ENCODE peak calls at places on chromosomes 6 and 20, in ten cellular contexts. V, P, R, I, B, X, J, A, N and M are unnamed samples.

GRCh38 chr20:62128499-62128898 is 6.2 kb downstream of the LSM14B start:
- DNase-seq in V (no peak), P (no peak), R (no peak), I (no peak), B (no peak), X (no peak), J (no peak), A (no peak), N (no peak), M (no peak)

GRCh38 chr6:109360281-109360680 is 22.0 kb downstream of the CD164 start:
- DNase-seq in V (no peak), P (no peak), R (no peak), I (no peak), B (no peak), X (no peak), J (no peak), A (no peak), N (no peak), M (no peak)

GRCh38 chr20:41587956-41588355 is 30.2 kb downstream of the CHD6 start:
- DNase-seq in V (no peak), P (no peak), R (no peak), I (no peak), B (no peak), X (no peak), J (no peak), A (no peak), N (no peak), M (no peak)

GRCh38 chr6:157935786-157936185 is 45.9 kb upstream of the SYNJ2 start:
- DNase-seq in V (no peak), P (no peak), R (no peak), I (no peak), B (no peak), X (no peak), J (no peak), A (no peak), N (no peak), M (no peak)

GRCh38 chr6:38239719-38240451 is 399.8 kb downstream of the BTBD9 start:
- DNase-seq in V (no peak), P (no peak), R (no peak), I (no peak), B (no peak), X (no peak), J (no peak), A (no peak), N (no peak), M (no peak)

GRCh38 chr6:107491791-107492674 is 2.1 kb downstream of the SOBP start:
- DNase-seq in V (no peak), P (no peak), R (no peak), I (no peak), B (no peak), X (no peak), J (no peak), A (peak), N (no peak), M (no peak)

GRCh38 chr20:35023624-35024023 is 68.0 kb downstream of the MYH7B start:
- DNase-seq in V (peak), P (no peak), R (no peak), I (no peak), B (no peak), X (no peak), J (no peak), A (no peak), N (no peak), M (no peak)

GRCh38 chr20:49136817-49137571 is 51.1 kb downstream of the STAU1 start:
- DNase-seq in V (no peak), P (no peak), R (no peak), I (no peak), B (no peak), X (no peak), J (no peak), A (peak), N (no peak), M (no peak)

GRCh38 chr6:157099912-157100593 is 223.3 kb downstream of the TMEM242 start:
- DNase-seq in V (no peak), P (no peak), R (peak), I (no peak), B (no peak), X (no peak), J (no peak), A (no peak), N (peak), M (no peak)

GRCh38 chr6:159090530-159091306 is 45.9 kb upstream of the TAGAP start:
- DNase-seq in V (peak), P (no peak), R (no peak), I (no peak), B (no peak), X (peak), J (no peak), A (no peak), N (no peak), M (no peak)

GRCh38 chr6:56246544-56246940 is 838 bp downstream of the COL21A1 start:
- DNase-seq in V (peak), P (no peak), R (no peak), I (no peak), B (no peak), X (no peak), J (no peak), A (no peak), N (no peak), M (no peak)

DNA sequence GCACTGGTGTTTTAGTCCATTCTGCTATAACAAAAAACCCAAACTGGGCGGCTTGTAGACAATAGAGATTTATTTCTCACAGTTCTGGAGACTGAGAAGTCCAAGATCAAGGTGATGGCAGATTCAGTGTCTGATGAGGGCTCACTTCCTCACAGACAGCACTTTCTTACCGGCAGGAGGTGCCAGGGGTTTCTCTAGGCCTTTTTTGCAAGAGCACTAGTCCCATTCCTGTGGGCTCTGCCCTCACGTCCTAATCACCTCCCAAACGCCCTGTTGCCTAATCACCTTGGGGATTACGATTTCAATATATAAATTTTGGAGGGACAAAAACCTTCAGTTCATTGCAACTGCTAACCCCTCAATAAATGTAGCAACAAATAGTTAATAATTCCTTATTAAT is 140.0 kb upstream of the SGK1 start:
- DNase-seq in V (no peak), P (no peak), R (no peak), I (no peak), B (no peak), X (no peak), J (no peak), A (no peak), N (no peak), M (no peak)
- TF ChIP-seq CTCF in V (peak), P (no peak), R (peak), I (no peak), B (no peak), X (no peak), J (no peak), A (no peak), N (no peak), M (no peak)

GRCh38 chr20:2455771-2456497 is 14.7 kb downstream of the SNRPB start:
- DNase-seq in V (no peak), P (peak), R (no peak), I (no peak), B (no peak), X (no peak), J (no peak), A (no peak), N (no peak), M (no peak)

GRCh38 chr20:2459981-2460751 is 10.4 kb downstream of the SNRPB start:
- DNase-seq in V (no peak), P (no peak), R (no peak), I (no peak), B (no peak), X (no peak), J (no peak), A (no peak), N (no peak), M (no peak)

GRCh38 chr20:2462484-2462883 is 8.1 kb downstream of the SNRPB start:
- DNase-seq in V (no peak), P (peak), R (no peak), I (no peak), B (no peak), X (no peak), J (no peak), A (no peak), N (no peak), M (no peak)

GRCh38 chr20:2460752-2461424 is 9.7 kb downstream of the SNRPB start:
- DNase-seq in V (no peak), P (no peak), R (no peak), I (no peak), B (no peak), X (no peak), J (no peak), A (no peak), N (no peak), M (no peak)

GRCh38 chr20:2458919-2459499 is 11.6 kb downstream of the SNRPB start:
- DNase-seq in V (no peak), P (peak), R (no peak), I (no peak), B (no peak), X (no peak), J (no peak), A (no peak), N (no peak), M (no peak)
- TF ChIP-seq POLR2AphosphoS5 in V (no peak), P (no peak), R (no peak), I (no peak), B (no peak), X (no peak), J (no peak), A (peak), N (peak), M (no peak)

GRCh38 chr20:24722586-24722985 is 226.5 kb upstream of the CST7 start:
- DNase-seq in V (peak), P (no peak), R (no peak), I (no peak), B (no peak), X (no peak), J (no peak), A (no peak), N (no peak), M (no peak)

GRCh38 chr20:24721891-24722530 is 227.1 kb upstream of the CST7 start:
- DNase-seq in V (peak), P (peak), R (no peak), I (no peak), B (no peak), X (no peak), J (no peak), A (no peak), N (no peak), M (no peak)

GRCh38 chr20:24720957-24721356 is 228.1 kb upstream of the CST7 start:
- DNase-seq in V (no peak), P (peak), R (no peak), I (no peak), B (no peak), X (no peak), J (no peak), A (no peak), N (no peak), M (no peak)

GRCh38 chr20:24724982-24725533 is 224.0 kb upstream of the CST7 start:
- DNase-seq in V (peak), P (peak), R (no peak), I (no peak), B (no peak), X (no peak), J (no peak), A (no peak), N (no peak), M (no peak)

DNA sequence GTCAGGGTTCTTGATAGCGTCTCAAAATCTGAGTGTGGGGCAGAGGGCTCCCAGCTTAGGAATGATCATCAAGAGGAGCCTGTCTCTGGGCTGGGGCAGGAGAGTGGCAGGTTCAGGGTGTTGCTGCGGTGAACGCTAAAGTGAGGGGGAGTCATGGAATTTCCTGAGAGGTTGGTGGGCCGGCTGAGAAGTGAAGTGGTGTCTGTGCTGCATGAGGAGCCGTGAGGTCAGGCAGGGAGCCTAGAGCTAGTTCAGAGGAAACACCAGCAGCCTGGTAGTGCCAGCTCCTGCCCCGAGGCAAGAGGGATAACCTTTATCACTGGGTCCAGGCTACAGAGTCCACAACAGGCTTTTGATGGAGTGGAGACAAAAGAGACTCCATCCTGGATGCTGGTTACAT is 225.1 kb upstream of the CST7 start:
- DNase-seq in V (peak), P (peak), R (no peak), I (no peak), B (no peak), X (no peak), J (no peak), A (no peak), N (no peak), M (no peak)
- TF ChIP-seq EP300 in V (no peak), P (no peak), R (no peak), I (no peak), B (no peak), X (no peak), J (no peak), A (no peak), N (no peak), M (no peak)

DNA sequence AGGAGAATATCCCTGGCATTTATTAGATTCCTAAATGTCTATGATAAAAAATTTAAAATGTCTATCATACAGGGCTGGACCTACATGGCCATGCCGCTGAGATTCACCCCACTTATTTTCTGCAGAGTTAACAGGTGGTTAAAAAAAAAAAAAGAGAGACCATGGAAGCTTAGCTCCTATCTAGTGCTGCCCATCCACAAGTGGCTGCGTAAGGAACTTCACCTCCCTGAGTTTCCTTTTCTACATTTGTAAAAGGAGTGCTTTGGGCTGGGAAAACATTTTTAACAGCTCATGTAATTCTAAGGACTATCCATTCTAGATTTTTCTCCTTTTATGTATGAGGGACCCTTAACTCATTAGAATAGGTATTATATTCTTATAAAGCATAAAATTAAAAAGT is 534.1 kb downstream of the MMUT start:
- DNase-seq in V (no peak), P (no peak), R (no peak), I (no peak), B (no peak), X (no peak), J (no peak), A (no peak), N (no peak), M (no peak)
- TF ChIP-seq CTCF in V (peak), P (no peak), R (no peak), I (no peak), B (no peak), X (no peak), J (no peak), A (no peak), N (no peak), M (no peak)

GRCh38 chr20:51799586-51799985 is 2.7 kb downstream of the SALL4 start:
- DNase-seq in V (no peak), P (no peak), R (no peak), I (no peak), B (no peak), X (no peak), J (no peak), A (no peak), N (no peak), M (no peak)
- TF ChIP-seq POLR2AphosphoS5 in V (no peak), P (no peak), R (no peak), I (no peak), B (no peak), X (no peak), J (no peak), A (no peak), N (no peak), M (no peak)

GRCh38 chr20:25537890-25538289 is 47.4 kb downstream of the NINL start:
- DNase-seq in V (no peak), P (no peak), R (no peak), I (no peak), B (no peak), X (no peak), J (no peak), A (no peak), N (no peak), M (no peak)

GRCh38 chr20:25539742-25540201 is 45.6 kb downstream of the NINL start:
- DNase-seq in V (no peak), P (no peak), R (no peak), I (no peak), B (no peak), X (no peak), J (no peak), A (no peak), N (no peak), M (no peak)

GRCh38 chr20:25540273-25540672 is 45.1 kb downstream of the NINL start:
- DNase-seq in V (no peak), P (no peak), R (no peak), I (no peak), B (no peak), X (no peak), J (no peak), A (no peak), N (no peak), M (no peak)

GRCh38 chr20:25541676-25542075 is 43.7 kb downstream of the NINL start:
- DNase-seq in V (no peak), P (no peak), R (no peak), I (no peak), B (no peak), X (no peak), J (no peak), A (no peak), N (no peak), M (no peak)

DNA sequence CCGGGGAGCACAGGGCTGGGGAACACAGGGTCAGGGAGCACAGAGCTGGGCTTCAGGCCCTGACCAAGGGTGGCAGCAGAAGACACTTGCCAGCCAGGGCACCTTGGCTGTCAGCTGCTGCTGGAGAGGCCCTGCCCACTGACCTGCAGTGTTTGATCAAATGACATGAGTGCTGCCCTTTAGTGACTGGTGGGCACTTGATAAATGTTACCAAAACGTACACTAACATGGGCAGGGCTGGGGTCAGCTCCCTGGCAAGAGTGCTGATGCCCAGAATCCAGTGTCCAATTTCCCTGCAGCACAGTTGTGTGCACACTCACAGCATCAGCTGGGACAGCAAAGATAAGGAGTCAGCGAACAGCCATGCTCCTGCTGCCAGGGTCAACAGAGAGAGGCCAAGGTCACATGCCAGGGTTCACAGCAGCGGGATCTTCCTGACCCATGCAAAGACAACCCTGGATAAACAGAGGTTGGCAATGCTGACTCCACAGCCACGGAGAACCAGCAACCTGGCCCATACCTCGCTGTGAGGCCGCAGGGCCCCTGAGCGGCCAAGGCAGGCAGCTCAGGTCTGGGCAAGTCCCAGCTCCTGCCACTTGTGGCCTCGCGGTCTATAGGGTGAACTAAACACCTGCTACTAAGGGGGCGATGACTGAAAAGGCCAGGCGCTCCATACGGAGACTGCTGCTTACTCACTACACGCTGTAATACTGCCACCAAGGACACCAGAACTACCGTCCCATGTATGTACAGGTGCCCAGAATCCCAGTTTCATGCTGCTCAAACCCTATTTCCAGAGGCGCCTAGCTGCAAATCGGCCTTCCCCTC is 46.3 kb downstream of the NINL start:
- DNase-seq in V (no peak), P (no peak), R (no peak), I (no peak), B (no peak), X (no peak), J (no peak), A (peak), N (no peak), M (no peak)
- TF ChIP-seq EP300 in V (no peak), P (no peak), R (no peak), I (no peak), B (no peak), X (no peak), J (no peak), A (peak), N (no peak), M (no peak)